ENCODE peak calls at places on chromosomes 6 and 20, in four cellular contexts. Q, B, E and F are unnamed samples.

GRCh38 chr6:86715676-86716075 is 221.7 kb upstream of the HTR1E start:
- DNase-seq in Q (no peak), B (no peak), E (no peak), F (no peak)

GRCh38 chr20:53599378-53599777 is 5.7 kb upstream of the ZNF217 start:
- DNase-seq in Q (no peak), B (no peak), E (no peak), F (no peak)

GRCh38 chr6:159089443-159089842 is 44.7 kb upstream of the TAGAP start:
- DNase-seq in Q (no peak), B (no peak), E (no peak), F (no peak)

GRCh38 chr20:22974354-22974753 is 60.8 kb upstream of the SSTR4 start:
- DNase-seq in Q (no peak), B (no peak), E (no peak), F (peak)

GRCh38 chr20:33191484-33191883 is 23.5 kb downstream of the BPIFA2 start:
- DNase-seq in Q (no peak), B (no peak), E (no peak), F (no peak)

GRCh38 chr6:50850860-50851259 is 32.2 kb downstream of the TFAP2B start:
- DNase-seq in Q (no peak), B (no peak), E (no peak), F (no peak)

GRCh38 chr6:167546611-167547327 is 221.9 kb downstream of the TTLL2 start:
- DNase-seq in Q (no peak), B (no peak), E (no peak), F (no peak)

GRCh38 chr6:123715243-123715863 is 78.6 kb upstream of the TRDN start:
- DNase-seq in Q (peak), B (no peak), E (no peak), F (peak)

GRCh38 chr6:113490356-113490755 is 366.8 kb upstream of the MARCKS start:
- DNase-seq in Q (no peak), B (no peak), E (no peak), F (no peak)

GRCh38 chr6:5497896-5498578 is 236.7 kb downstream of the FARS2 start:
- DNase-seq in Q (no peak), B (no peak), E (no peak), F (no peak)

GRCh38 chr20:41862023-41862422 is 243.8 kb upstream of the CHD6 start:
- DNase-seq in Q (no peak), B (no peak), E (no peak), F (peak)

GRCh38 chr6:73606428-73606827 is 47.4 kb downstream of the SLC17A5 start:
- DNase-seq in Q (no peak), B (no peak), E (no peak), F (no peak)

GRCh38 chr6:30127238-30128093 is 8.5 kb upstream of the TRIM40 start:
- DNase-seq in Q (no peak), B (no peak), E (no peak), F (no peak)

GRCh38 chr6:36929607-36930006 is 24.9 kb upstream of the PI16 start:
- DNase-seq in Q (peak), B (no peak), E (no peak), F (no peak)

GRCh38 chr6:37473364-37474095 is 26.2 kb downstream of the CCDC167 start:
- DNase-seq in Q (peak), B (no peak), E (no peak), F (no peak)

GRCh38 chr20:38305541-38305940 is 1.6 kb downstream of the BPI start:
- DNase-seq in Q (no peak), B (no peak), E (no peak), F (no peak)

GRCh38 chr20:45843506-45843905 is 9.9 kb downstream of the SNX21 start:
- DNase-seq in Q (no peak), B (no peak), E (no peak), F (no peak)

GRCh38 chr6:6661684-6662083 is 73.2 kb downstream of the LY86 start:
- DNase-seq in Q (peak), B (no peak), E (no peak), F (peak)

GRCh38 chr6:109790131-109790530 is 99.0 kb downstream of the FIG4 start:
- DNase-seq in Q (no peak), B (no peak), E (no peak), F (no peak)

GRCh38 chr6:145206247-145206907 is 528.9 kb downstream of the EPM2A start:
- DNase-seq in Q (peak), B (no peak), E (no peak), F (no peak)

GRCh38 chr6:81734081-81734480 is 18.4 kb downstream of the TENT5A start:
- DNase-seq in Q (no peak), B (no peak), E (no peak), F (peak)

GRCh38 chr6:127266178-127266891 is at the start of gene RNF146:
- DNase-seq in Q (peak), B (peak), E (peak), F (peak)

GRCh38 chr6:127267742-127268588 is 1.3 kb downstream of the RNF146 start:
- DNase-seq in Q (no peak), B (no peak), E (no peak), F (peak)

GRCh38 chr6:127266892-127267741 is 453 bp downstream of the RNF146 start:
- DNase-seq in Q (peak), B (peak), E (peak), F (peak)
- TF ChIP-seq POLR2A in Q (peak), B (peak), E (peak), F (peak)

DNA sequence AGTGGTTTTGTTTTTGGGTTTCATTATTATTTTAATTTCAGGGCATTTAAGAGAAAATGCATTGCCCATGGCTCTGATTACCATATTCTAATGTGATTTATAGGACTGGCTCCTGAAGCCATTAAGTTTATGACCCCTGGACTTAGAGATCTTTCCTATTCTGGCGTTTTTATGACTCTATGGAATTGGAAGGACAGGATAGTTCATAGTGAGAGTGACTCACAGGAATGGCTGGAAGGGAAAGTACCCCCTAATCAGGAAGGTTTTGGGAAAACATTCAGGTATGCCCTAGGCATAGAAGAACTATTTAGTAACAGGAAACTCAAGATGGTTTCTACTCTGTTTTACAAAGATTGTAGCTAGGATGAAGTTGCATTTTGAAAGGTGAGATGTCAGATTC is 108.6 kb upstream of the SLC2A12 start:
- DNase-seq in Q (no peak), B (no peak), E (no peak), F (no peak)
- H3K4me3 ChIP-seq in Q (no peak), B (no peak), E (no peak), F (no peak)

DNA sequence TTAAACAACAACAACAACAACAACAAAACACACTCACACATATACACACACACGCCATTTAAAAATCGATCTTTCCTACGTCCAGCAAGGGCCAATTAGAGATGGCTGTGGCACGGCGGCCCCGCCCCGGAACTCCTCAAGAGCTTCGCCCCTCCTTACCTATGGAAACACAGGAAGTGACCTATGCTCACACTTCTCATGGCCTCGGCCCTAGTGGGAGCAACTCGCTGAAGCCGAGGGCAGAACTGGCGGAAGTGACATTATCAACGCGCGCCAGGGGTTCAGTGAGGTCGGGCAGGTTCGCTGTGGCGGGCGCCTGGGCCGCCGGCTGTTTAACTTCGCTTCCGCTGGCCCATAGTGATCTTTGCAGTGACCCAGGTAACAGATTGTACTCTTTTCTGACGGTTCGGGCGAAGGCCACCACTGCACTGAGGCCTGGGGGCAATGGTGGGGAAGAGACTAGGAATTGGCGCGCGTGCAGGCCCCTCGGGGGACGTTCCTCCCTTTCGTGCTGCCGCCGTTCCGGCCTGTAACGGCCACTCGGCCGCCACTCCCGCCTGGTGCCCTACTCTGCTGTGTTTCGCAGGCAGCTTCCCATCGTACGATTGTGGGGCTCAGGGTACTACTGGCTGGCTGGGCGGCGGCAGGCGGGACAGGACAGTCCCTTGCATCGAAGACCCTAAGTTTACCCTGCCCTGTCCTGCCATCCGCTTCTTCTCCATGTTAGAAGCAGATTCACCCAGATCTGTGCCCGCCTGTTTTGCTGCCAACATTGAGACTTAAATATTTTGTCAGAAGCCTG is at the start of gene TBP:
- DNase-seq in Q (peak), B (peak), E (peak), F (peak)
- TF ChIP-seq POLR2A in Q (peak), B (peak), E (peak), F (peak)

DNA sequence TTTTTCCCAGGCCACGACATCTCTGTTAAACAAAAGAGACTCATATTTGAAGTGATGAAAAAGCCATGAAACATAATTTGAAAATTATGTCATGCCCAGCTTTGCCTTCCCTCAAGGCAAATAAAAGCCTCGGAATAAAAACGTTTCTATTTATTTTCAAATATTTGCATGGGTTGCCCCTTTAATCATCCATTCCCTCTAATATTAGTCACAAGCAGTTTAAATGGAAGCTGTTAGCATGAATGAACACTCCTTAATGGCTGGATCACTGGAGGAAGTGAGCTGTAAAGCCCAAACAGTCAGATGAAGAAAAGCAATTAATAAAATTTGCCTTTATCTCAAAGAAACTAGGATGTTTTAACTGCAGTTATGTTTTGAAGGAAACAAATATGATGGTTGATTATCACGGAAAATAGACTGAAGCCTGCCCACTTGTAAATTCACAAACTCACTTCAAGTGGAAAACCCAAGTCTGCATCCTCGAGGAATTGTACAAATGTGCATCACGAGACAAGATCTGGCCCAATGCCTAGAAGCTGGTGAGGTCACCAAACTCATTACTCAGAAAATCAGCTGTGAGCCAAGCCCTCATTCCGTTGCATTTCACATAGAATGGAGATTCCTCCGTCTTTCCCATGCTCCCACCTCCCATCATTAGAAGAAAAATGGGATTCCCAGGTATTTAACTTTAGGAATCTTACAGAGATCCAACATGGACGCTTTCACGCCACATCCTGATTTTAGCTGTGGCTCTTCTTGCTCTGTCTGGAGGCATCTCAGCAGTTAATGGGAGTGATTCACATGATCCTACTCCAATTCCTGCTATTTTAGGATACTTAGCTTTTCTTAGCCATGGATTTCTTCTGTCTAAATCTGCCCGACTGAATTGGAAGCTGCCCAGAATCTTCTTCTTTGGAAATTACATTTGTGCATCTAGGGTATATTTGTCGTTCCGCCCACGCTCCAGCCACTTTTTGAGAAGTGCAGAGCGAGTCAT is 69.0 kb upstream of the STMND1 start:
- DNase-seq in Q (peak), B (no peak), E (peak), F (no peak)
- H3K4me3 ChIP-seq in Q (no peak), B (no peak), E (no peak), F (no peak)

GRCh38 chr6:27092316-27092692 is 155.2 kb upstream of the PRSS16 start:
- DNase-seq in Q (no peak), B (no peak), E (no peak), F (no peak)

GRCh38 chr6:27100921-27101320 is 146.6 kb upstream of the PRSS16 start:
- DNase-seq in Q (no peak), B (no peak), E (no peak), F (no peak)

GRCh38 chr6:27098956-27099355 is 148.5 kb upstream of the PRSS16 start:
- DNase-seq in Q (no peak), B (no peak), E (no peak), F (no peak)

GRCh38 chr6:27095914-27096313 is 151.6 kb upstream of the PRSS16 start:
- DNase-seq in Q (no peak), B (no peak), E (no peak), F (no peak)

GRCh38 chr6:27096834-27097511 is 150.5 kb upstream of the PRSS16 start:
- DNase-seq in Q (peak), B (no peak), E (no peak), F (no peak)
- TF ChIP-seq POLR2A in Q (no peak), B (no peak), E (no peak), F (no peak)

GRCh38 chr20:36540551-36541211 is 638 bp upstream of the MYL9 start:
- DNase-seq in Q (peak), B (no peak), E (peak), F (peak)
- H3K4me3 ChIP-seq in Q (peak), B (peak), E (peak), F (no peak)

DNA sequence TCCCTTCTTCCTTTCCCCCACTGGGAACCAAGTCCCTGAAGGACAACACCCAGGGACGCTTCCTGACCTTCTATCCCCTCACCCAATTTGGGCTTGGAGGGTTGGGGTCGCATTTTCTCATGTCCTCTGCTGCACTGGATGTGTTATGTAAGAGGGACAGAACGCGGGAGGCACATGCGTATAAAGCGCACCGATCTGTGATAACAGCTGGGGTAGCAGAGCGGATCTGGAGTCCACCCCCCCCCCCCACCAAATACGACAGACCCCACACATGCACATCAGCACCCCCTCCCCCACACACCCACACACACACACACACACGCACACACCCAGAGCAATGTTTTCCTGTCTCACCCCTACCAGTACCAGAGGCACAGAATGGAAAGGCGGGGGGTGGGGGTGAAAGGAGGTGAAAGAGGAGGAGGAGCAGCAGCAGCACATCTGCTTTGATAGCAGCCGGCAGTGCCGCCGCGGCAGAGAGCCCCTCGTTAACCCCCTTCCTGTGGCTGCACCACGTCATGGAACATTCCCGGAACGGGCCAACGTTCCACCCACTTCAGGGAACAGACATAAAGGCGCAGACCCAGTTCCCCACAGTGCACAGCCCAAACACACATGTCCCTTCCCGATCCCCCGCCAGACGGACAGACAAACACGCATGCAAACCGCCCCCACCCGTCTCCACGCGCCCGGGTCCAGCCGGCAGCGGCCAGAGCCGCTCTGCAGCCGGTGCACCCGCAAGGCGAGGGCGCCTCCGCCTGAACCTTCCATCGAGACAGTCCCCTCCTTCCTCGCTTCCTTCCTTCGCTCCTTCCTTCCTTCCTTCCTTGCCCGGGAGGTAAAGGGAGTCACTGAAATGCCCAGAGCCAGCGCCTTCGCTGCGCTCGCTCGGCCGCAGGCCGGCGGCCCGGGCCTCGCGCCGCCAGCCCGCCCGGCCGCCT is 580 bp downstream of the HIVEP2 start:
- DNase-seq in Q (peak), B (peak), E (peak), F (peak)
- TF ChIP-seq POLR2A in Q (peak), B (peak), E (peak), F (peak)

GRCh38 chr6:44387346-44388134 is at the start of gene CDC5L:
- DNase-seq in Q (peak), B (peak), E (peak), F (peak)

GRCh38 chr6:44386929-44387345 is 569 bp upstream of the CDC5L start:
- DNase-seq in Q (no peak), B (no peak), E (peak), F (no peak)

GRCh38 chr6:44390158-44390683 is 2.7 kb downstream of the CDC5L start:
- DNase-seq in Q (no peak), B (no peak), E (no peak), F (no peak)

GRCh38 chr6:44388135-44388487 is 605 bp downstream of the CDC5L start:
- DNase-seq in Q (no peak), B (peak), E (no peak), F (no peak)

DNA sequence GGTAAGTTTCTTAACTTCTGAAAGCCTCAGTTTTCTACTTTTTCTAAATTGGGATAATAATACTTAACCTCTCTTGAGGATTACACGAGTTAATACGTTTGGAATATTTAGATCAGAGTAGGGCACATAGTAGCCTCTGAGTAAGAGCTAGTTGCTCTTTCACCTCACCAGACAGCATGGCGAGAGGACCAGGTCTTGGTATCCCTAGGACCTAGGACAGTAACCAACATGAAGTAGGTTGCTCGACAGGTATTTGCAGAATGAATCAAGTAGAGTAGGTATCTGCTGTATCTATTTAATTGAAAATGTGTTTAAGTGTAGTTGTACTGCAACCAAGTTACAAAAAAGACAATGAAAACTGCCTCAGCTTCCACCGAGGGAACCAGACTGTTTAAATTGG is 1.4 kb downstream of the CDC5L start:
- DNase-seq in Q (no peak), B (no peak), E (no peak), F (no peak)
- H3K4me3 ChIP-seq in Q (peak), B (peak), E (peak), F (peak)